ENCODE peak calls at places on chromosomes 6 and 20, in seven cellular contexts. S is OCI-LY7, L is heart left ventricle, X is endothelial cell of umbilical vein, P is ovary, H is K562, C is neuronal stem cell. B is an unnamed sample.

GRCh38 chr6:116461563-116462507 is 660 bp downstream of the CALHM6 start:
- DNase-seq in L (peak; percentile 73), S (no peak), P (peak; percentile 66), C (peak; percentile 68), H (no peak), X (peak; percentile 49), B (peak; percentile 71)

GRCh38 chr6:47485491-47486135 is 8.0 kb downstream of the CD2AP start:
- DNase-seq in X (no peak), H (no peak), L (no peak), C (no peak), S (no peak), P (no peak), B (no peak)

GRCh38 chr6:168181316-168181715 is 102.3 kb upstream of the FRMD1 start:
- DNase-seq in L (no peak), P (no peak), X (no peak), H (no peak), S (no peak), C (no peak), B (no peak)

GRCh38 chr20:43977252-43977651 is 62.6 kb downstream of the TOX2 start:
- DNase-seq in P (no peak), C (no peak), X (no peak), H (no peak), L (no peak), S (no peak), B (no peak)

GRCh38 chr20:31606678-31606927 is 1.5 kb downstream of the ID1 start:
- DNase-seq in P (no peak), H (no peak), X (no peak), C (no peak), S (no peak), L (no peak), B (peak; percentile 23)

GRCh38 chr6:49849121-49849907 is 17.0 kb downstream of the CRISP1 start:
- DNase-seq in X (peak; percentile 47), P (no peak), S (peak; percentile 72), H (peak; percentile 66), L (no peak), C (peak; percentile 41), B (peak; percentile 67)

GRCh38 chr6:35048031-35048613 is 93.0 kb downstream of the TCP11 start:
- DNase-seq in L (peak; percentile 56), H (no peak), C (peak; percentile 67), P (no peak), S (no peak), X (peak; percentile 13), B (peak; percentile 27)

GRCh38 chr6:84581494-84582259 is 182.7 kb downstream of the TBX18 start:
- DNase-seq in P (no peak), H (no peak), S (no peak), L (no peak), X (no peak), C (no peak), B (peak; percentile 82)

GRCh38 chr6:49515485-49516146 is 15.9 kb downstream of the GLYATL3 start:
- DNase-seq in C (no peak), H (no peak), L (no peak), P (no peak), S (no peak), X (no peak), B (no peak)

GRCh38 chr20:768426-768978 is at the start of gene SLC52A3:
- DNase-seq in L (peak; percentile 55), X (no peak), S (no peak), C (no peak), P (peak; percentile 24), H (peak; percentile 60), B (peak; percentile 36)

GRCh38 chr20:51767018-51767866 is 948 bp downstream of the ATP9A start:
- DNase-seq in L (peak; percentile 74), C (peak; percentile 39), S (peak; percentile 82), H (peak; percentile 38), P (peak; percentile 75), X (peak; percentile 42), B (peak; percentile 77)

GRCh38 chr6:149334682-149335160 is 17.2 kb downstream of the TAB2 start:
- DNase-seq in C (no peak), L (no peak), X (peak; percentile 83), P (no peak), S (no peak), H (no peak), B (no peak)

GRCh38 chr6:155216312-155217028 is 47.3 kb upstream of the CLDN20 start:
- DNase-seq in C (peak; percentile 15), X (no peak), H (no peak), L (no peak), S (no peak), P (no peak), B (no peak)

GRCh38 chr20:48970681-48971370 is 49.3 kb downstream of the ARFGEF2 start:
- DNase-seq in S (no peak), L (no peak), C (no peak), X (no peak), P (no peak), H (no peak), B (no peak)

GRCh38 chr20:48971956-48972355 is 50.4 kb downstream of the ARFGEF2 start:
- DNase-seq in P (no peak), X (no peak), S (no peak), L (no peak), H (no peak), C (no peak), B (no peak)

GRCh38 chr20:48972816-48973215 is 51.3 kb downstream of the ARFGEF2 start:
- DNase-seq in C (no peak), H (no peak), P (no peak), X (peak; percentile 88), L (no peak), S (no peak), B (no peak)

DNA sequence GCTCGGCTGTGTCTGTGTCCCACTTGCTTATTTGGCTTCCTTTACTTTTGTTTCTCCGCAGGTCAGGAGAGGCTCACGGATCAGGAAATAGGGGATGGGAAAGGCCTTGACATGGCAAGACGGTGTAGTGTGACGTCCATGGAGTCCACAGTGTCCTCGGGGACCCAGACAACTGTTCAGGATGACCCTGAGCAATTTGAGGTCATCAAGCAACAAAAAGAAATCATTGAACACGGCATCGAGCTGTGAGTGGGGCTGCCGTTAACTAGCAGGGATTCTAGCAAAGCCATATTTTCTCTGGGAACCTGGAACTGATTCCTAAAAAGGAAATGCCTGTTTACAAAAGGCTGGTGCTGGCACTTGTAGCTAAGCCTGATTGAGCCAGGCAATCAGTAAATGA is 54.4 kb downstream of the ARFGEF2 start:
- DNase-seq in C (no peak), P (no peak), H (no peak), X (peak; percentile 66), L (no peak), S (no peak), B (no peak)
- H3K27ac ChIP-seq in C (no peak overlapping the region), P (no peak overlapping the region), H (no peak overlapping the region), X (no peak overlapping the region), L (no peak overlapping the region), S (no peak overlapping the region), B (no peak overlapping the region)

DNA sequence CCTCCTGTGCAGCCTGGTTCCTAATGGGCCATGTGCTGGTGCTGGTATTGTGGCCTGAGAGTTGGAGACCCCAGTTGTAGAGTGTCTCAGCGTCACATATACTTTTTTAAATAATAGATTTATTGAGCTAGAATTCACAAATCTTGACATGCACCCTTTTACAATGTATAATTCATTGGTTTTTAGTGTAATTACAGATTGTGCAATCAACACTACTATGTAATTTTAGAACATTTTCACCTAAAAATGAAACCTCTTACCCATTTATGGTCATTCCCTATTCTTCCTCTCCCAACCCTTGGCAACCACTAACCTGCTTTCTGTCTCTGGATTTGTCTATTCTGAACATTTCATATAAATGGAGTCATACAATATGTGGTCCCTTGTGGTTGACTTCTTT is 10.6 kb downstream of the PRIM2 start:
- DNase-seq in X (no peak), L (no peak), S (no peak), H (no peak), P (no peak), C (no peak), B (no peak)
- H3K9me3 ChIP-seq in X (no peaks in the 10 kb centered on the region), L (peaks cover 43% of the 10 kb centered on the region), S (peaks cover 39% of the 10 kb centered on the region), H (peaks cover 2% of the 10 kb centered on the region), P (no peaks in the 10 kb centered on the region), C (peaks cover 55% of the 10 kb centered on the region), B (no peaks in the 10 kb centered on the region)

GRCh38 chr6:1703091-1703855 is 93.6 kb downstream of the FOXC1 start:
- DNase-seq in P (no peak), C (no peak), X (no peak), L (no peak), S (no peak), H (peak; percentile 74), B (no peak)

GRCh38 chr6:1703923-1704322 is 94.2 kb downstream of the FOXC1 start:
- DNase-seq in S (no peak), C (no peak), X (no peak), P (no peak), L (no peak), H (peak; percentile 46), B (no peak)

GRCh38 chr6:1702580-1703051 is 92.9 kb downstream of the FOXC1 start:
- DNase-seq in C (no peak), P (no peak), X (no peak), S (no peak), H (peak; percentile 57), L (no peak), B (no peak)

GRCh38 chr6:1700283-1700967 is 90.7 kb downstream of the FOXC1 start:
- DNase-seq in H (no peak), L (no peak), S (no peak), X (no peak), P (no peak), C (no peak), B (no peak)

GRCh38 chr6:1701668-1702353 is 92.1 kb downstream of the FOXC1 start:
- DNase-seq in X (no peak), H (no peak), C (no peak), S (no peak), P (no peak), L (peak; percentile 33), B (peak; percentile 93)
- H3K27ac ChIP-seq in X (no peak overlapping the region), H (no peak overlapping the region), C (no peak overlapping the region), S (no peak overlapping the region), P (no peak overlapping the region), L (peak overlapping the region; percentile 46), B (no peak overlapping the region)

GRCh38 chr6:144688713-144689112 is 403.6 kb downstream of the UTRN start:
- DNase-seq in P (no peak), S (no peak), L (no peak), X (no peak), H (no peak), C (no peak), B (no peak)
- H3K9me3 ChIP-seq in P (no peaks in the 10 kb centered on the region), S (no peaks in the 10 kb centered on the region), L (peaks cover 49% of the 10 kb centered on the region), X (no peaks in the 10 kb centered on the region), H (no peaks in the 10 kb centered on the region), C (peaks cover 31% of the 10 kb centered on the region), B (no peaks in the 10 kb centered on the region)

GRCh38 chr6:7505196-7505699 is 36.2 kb upstream of the DSP start:
- DNase-seq in P (no peak), C (peak; percentile 9), H (no peak), L (no peak), X (peak; percentile 6), S (no peak), B (peak; percentile 60)
- H3K27ac ChIP-seq in P (no peak overlapping the region), C (peak overlapping the region; percentile 41), H (no peak overlapping the region), L (no peak overlapping the region), X (no peak overlapping the region), S (no peak overlapping the region), B (peak overlapping the region; percentile 78)

B was measured in cardiac muscle cell.